ENCODE peak calls at places on chromosomes 2 and 18, in four cellular contexts. I is brain microvascular endothelial cell, K is HCT116, L is epithelial cell of esophagus. H is an unnamed sample.

GRCh38 chr2:13114391-13114790 is 397.7 kb downstream of the TRIB2 start:
- DNase-seq in I (peak), K (no peak), L (peak), H (peak)

GRCh38 chr2:50181212-50181611 is 850.7 kb downstream of the NRXN1 start:
- DNase-seq in I (no peak), K (no peak), L (peak), H (no peak)

GRCh38 chr18:79680100-79680879 is 687 bp downstream of the CTDP1 start:
- DNase-seq in I (peak), K (no peak), L (peak), H (peak)

GRCh38 chr2:64978514-64979268 is 10.5 kb upstream of the SLC1A4 start:
- DNase-seq in L (peak), I (peak), K (peak), H (no peak)

GRCh38 chr18:58025733-58026132 is 18.3 kb upstream of the NEDD4L start:
- DNase-seq in I (no peak), K (no peak), L (peak), H (no peak)

GRCh38 chr18:62420513-62421209 is 95.6 kb downstream of the TNFRSF11A start:
- DNase-seq in K (no peak), L (peak), I (peak), H (peak)

GRCh38 chr18:63346031-63346430 is 21.0 kb downstream of the KDSR start:
- DNase-seq in L (peak), K (no peak), I (no peak), H (no peak)

GRCh38 chr2:84487298-84487996 is 28.4 kb upstream of the SUCLG1 start:
- DNase-seq in I (peak), K (no peak), L (no peak), H (no peak)

GRCh38 chr2:195594916-195595694 is 61.9 kb upstream of the SLC39A10 start:
- DNase-seq in I (no peak), L (no peak), K (no peak), H (no peak)

GRCh38 chr2:7007846-7008741 is 90.9 kb downstream of the RNF144A start:
- DNase-seq in I (peak), L (no peak), K (no peak), H (no peak)

GRCh38 chr2:117785740-117786139 is 28.8 kb upstream of the DDX18 start:
- DNase-seq in K (peak), I (peak), L (peak), H (peak)

GRCh38 chr2:160613466-160614153 is 120.0 kb upstream of the RBMS1 start:
- DNase-seq in K (no peak), I (peak), L (peak), H (no peak)

GRCh38 chr2:216792222-216793001 is 67.5 kb downstream of the TNP1 start:
- DNase-seq in K (no peak), I (peak), L (peak), H (no peak)

GRCh38 chr2:62293151-62293489 is 97.2 kb downstream of the B3GNT2 start:
- DNase-seq in L (no peak), K (no peak), I (no peak), H (no peak)

GRCh38 chr2:8316356-8316755 is 365.5 kb upstream of the ID2 start:
- DNase-seq in I (no peak), L (no peak), K (no peak), H (no peak)

GRCh38 chr2:85814802-85815550 is 61.2 kb downstream of the ATOH8 start:
- DNase-seq in K (no peak), I (no peak), L (no peak), H (no peak)

GRCh38 chr2:70516596-70516995 is 37.0 kb downstream of the TGFA start:
- DNase-seq in L (peak), K (no peak), I (no peak), H (no peak)

GRCh38 chr18:402129-402528 is 98.4 kb downstream of the COLEC12 start:
- DNase-seq in L (no peak), K (no peak), I (no peak), H (no peak)

GRCh38 chr18:78129260-78129659 is 850.4 kb upstream of the SALL3 start:
- DNase-seq in L (no peak), K (no peak), I (no peak), H (no peak)

GRCh38 chr2:238128061-238129040 is 10.1 kb upstream of the KLHL30 start:
- DNase-seq in I (no peak), K (no peak), L (no peak), H (no peak)

GRCh38 chr18:51211552-51211951 is 14.1 kb upstream of the MEX3C start:
- DNase-seq in K (no peak), L (peak), I (peak), H (peak)

GRCh38 chr2:105287692-105288091 is 41.8 kb downstream of the TGFBRAP1 start:
- DNase-seq in L (peak), K (peak), I (peak), H (peak)

GRCh38 chr2:63124850-63125249 is 74.2 kb downstream of the OTX1 start:
- DNase-seq in L (peak), I (no peak), K (no peak), H (no peak)

GRCh38 chr2:61117534-61117933 is 44.5 kb upstream of the C2orf74 start:
- DNase-seq in I (no peak), K (no peak), L (no peak), H (no peak)

GRCh38 chr2:39666489-39667141 is 898 bp downstream of the TMEM178A start:
- DNase-seq in K (no peak), L (no peak), I (no peak), H (peak)

GRCh38 chr2:75465317-75465998 is 95.3 kb downstream of the EVA1A start:
- DNase-seq in I (peak), L (peak), K (no peak), H (no peak)

GRCh38 chr2:75460630-75461029 is 100.1 kb downstream of the EVA1A start:
- DNase-seq in I (no peak), L (no peak), K (no peak), H (no peak)

GRCh38 chr2:75462714-75463113 is 98.0 kb downstream of the EVA1A start:
- DNase-seq in I (no peak), K (no peak), L (no peak), H (no peak)

GRCh38 chr2:75466708-75467311 is 93.9 kb downstream of the EVA1A start:
- DNase-seq in K (peak), L (peak), I (peak), H (peak)

DNA sequence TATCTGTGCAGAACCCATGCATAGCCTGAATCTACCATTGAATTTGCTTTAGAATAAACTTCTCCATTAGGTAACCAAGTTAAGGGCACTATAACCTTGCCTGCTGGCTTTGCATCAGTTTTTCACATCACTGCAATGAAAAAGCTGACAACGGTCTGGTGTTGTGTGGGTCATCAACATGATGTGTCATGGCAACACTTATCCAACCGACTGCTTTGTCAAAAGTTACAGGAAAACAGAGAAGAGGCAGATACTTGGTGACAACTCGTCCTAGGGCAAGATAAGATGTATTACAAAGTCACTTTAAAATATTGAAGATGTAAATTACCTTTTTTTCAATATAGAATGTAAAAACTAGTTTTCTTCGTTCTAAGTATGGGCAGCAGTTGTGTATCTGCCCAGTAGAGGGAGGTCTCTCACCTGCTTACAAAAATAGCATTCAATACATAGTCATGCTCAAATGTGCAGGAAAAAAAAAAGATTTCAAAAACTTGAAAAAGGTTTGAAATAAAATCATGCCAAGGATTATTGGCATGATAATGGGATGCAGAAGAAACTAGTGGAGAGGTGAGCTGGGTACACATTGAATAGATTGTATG is 96.3 kb downstream of the EVA1A start:
- DNase-seq in K (peak), I (peak), L (peak), H (no peak)
- TF ChIP-seq CTCF in K (peak), I (peak), L (peak), H (no peak)

GRCh38 chr2:165901996-165902395 is 51.6 kb downstream of the TTC21B start:
- DNase-seq in L (no peak), K (no peak), I (no peak), H (no peak)

GRCh38 chr2:165905269-165905668 is 48.3 kb downstream of the TTC21B start:
- DNase-seq in I (no peak), K (no peak), L (no peak), H (no peak)

GRCh38 chr2:165901595-165901994 is 52.0 kb downstream of the TTC21B start:
- DNase-seq in K (no peak), I (no peak), L (no peak), H (no peak)

GRCh38 chr2:165903406-165903805 is 50.2 kb downstream of the TTC21B start:
- DNase-seq in K (no peak), I (no peak), L (no peak), H (no peak)

GRCh38 chr2:165902929-165903328 is 50.6 kb downstream of the TTC21B start:
- DNase-seq in K (no peak), I (peak), L (no peak), H (no peak)
- TF ChIP-seq CTCF in K (no peak), I (peak), L (no peak), H (no peak)

GRCh38 chr2:10158681-10159080 is 36.1 kb downstream of the RRM2 start:
- DNase-seq in L (no peak), K (no peak), I (no peak), H (no peak)

GRCh38 chr2:10159486-10160160 is 37.1 kb downstream of the RRM2 start:
- DNase-seq in I (no peak), K (no peak), L (no peak), H (no peak)

GRCh38 chr2:10160226-10160955 is 37.9 kb downstream of the RRM2 start:
- DNase-seq in K (no peak), L (no peak), I (no peak), H (no peak)

GRCh38 chr2:10159086-10159485 is 36.5 kb downstream of the RRM2 start:
- DNase-seq in K (no peak), I (no peak), L (no peak), H (no peak)

GRCh38 chr2:10157293-10157692 is 34.8 kb downstream of the RRM2 start:
- DNase-seq in L (no peak), I (no peak), K (no peak), H (no peak)
- TF ChIP-seq CTCF in L (no peak), I (no peak), K (no peak), H (no peak)

GRCh38 chr18:56386856-56387255 is 251.5 kb downstream of the TXNL1 start:
- DNase-seq in I (no peak), L (no peak), K (no peak), H (no peak)

GRCh38 chr18:56388571-56388970 is 249.8 kb downstream of the TXNL1 start:
- DNase-seq in I (no peak), L (peak), K (no peak), H (no peak)

GRCh38 chr18:56393870-56394269 is 244.5 kb downstream of the TXNL1 start:
- DNase-seq in L (no peak), I (no peak), K (no peak), H (no peak)

GRCh38 chr18:56391933-56392590 is 246.3 kb downstream of the TXNL1 start:
- DNase-seq in L (no peak), I (no peak), K (no peak), H (no peak)

GRCh38 chr18:56389190-56389589 is 249.2 kb downstream of the TXNL1 start:
- DNase-seq in K (no peak), I (no peak), L (no peak), H (no peak)
- TF ChIP-seq CTCF in K (no peak), I (no peak), L (no peak), H (no peak)

DNA sequence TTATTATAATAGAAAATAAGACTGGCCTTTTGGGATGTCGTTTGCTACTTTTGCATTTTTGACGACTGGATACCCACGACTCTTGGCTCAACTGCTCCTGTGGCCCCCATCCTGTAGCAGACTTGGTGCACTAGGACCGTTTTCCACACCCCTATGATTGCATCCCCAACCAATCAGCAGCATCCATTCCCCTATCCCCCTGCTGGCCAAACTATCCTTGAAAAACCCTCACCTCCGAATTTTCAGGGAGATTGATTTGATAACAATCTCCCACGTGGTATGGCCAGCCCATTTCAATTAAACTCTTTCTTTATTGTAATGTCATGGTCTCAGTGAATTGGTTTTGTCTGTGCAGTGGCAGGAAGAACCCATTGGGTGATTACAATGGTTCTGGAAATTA is 37.9 kb upstream of the TTR start:
- DNase-seq in L (peak), I (no peak), K (peak), H (peak)
- TF ChIP-seq CTCF in L (peak), I (peak), K (no peak), H (peak)

GRCh38 chr2:170377469-170378207 is 199.7 kb downstream of the MYO3B start:
- DNase-seq in K (no peak), L (no peak), I (no peak), H (no peak)
- TF ChIP-seq CTCF in K (peak), L (no peak), I (no peak), H (no peak)

GRCh38 chr2:23460228-23460627 is 75.2 kb downstream of the KLHL29 start:
- DNase-seq in I (peak), L (peak), K (peak), H (no peak)
- TF ChIP-seq CTCF in I (peak), L (peak), K (peak), H (peak)

GRCh38 chr2:148927010-148927409 is 52.0 kb downstream of the KIF5C start:
- DNase-seq in L (no peak), I (no peak), K (peak), H (peak)
- TF ChIP-seq CTCF in L (no peak), I (no peak), K (peak), H (no peak)

H was measured in Calu3.